ENCODE peak calls at places on chromosomes 4 and X, in five cellular contexts. One of them, this sample, is unnamed.

GRCh38 chr4:7295917-7296660 is 103.8 kb downstream of the SORCS2 start:
- DNase-seq in A549: peak; percentile 18
- DNase-seq in astrocyte: no peak
- DNase-seq in upper lobe of right lung: peak; percentile 75
- DNase-seq in IMR-90: peak; percentile 15
- DNase-seq in this sample: peak; percentile 39

GRCh38 chrX:111648802-111649201 is 32.2 kb upstream of the ALG13 start:
- DNase-seq in upper lobe of right lung: no peak
- DNase-seq in A549: no peak
- DNase-seq in IMR-90: no peak
- DNase-seq in astrocyte: no peak
- DNase-seq in this sample: no peak

GRCh38 chrX:130216312-130216711 is 44.5 kb downstream of the RAB33A start:
- DNase-seq in astrocyte: peak; percentile 2
- DNase-seq in A549: no peak
- DNase-seq in upper lobe of right lung: no peak
- DNase-seq in IMR-90: peak; percentile 8
- DNase-seq in this sample: no peak

GRCh38 chr4:68373513-68373912 is 23.6 kb upstream of the YTHDC1 start:
- DNase-seq in A549: no peak
- DNase-seq in IMR-90: peak; percentile 67
- DNase-seq in upper lobe of right lung: peak; percentile 83
- DNase-seq in astrocyte: peak; percentile 76
- DNase-seq in this sample: peak; percentile 89

GRCh38 chr4:26088433-26088928 is 174.5 kb downstream of the SMIM20 start:
- DNase-seq in A549: no peak
- DNase-seq in upper lobe of right lung: no peak
- DNase-seq in astrocyte: peak; percentile 68
- DNase-seq in IMR-90: peak; percentile 78
- DNase-seq in this sample: peak; percentile 33

GRCh38 chrX:9566150-9566621 is 101.3 kb downstream of the TBL1X start:
- DNase-seq in astrocyte: peak; percentile 88
- DNase-seq in upper lobe of right lung: no peak
- DNase-seq in IMR-90: peak; percentile 91
- DNase-seq in A549: peak; percentile 41
- DNase-seq in this sample: no peak

GRCh38 chr4:4327652-4328121 is 37.6 kb downstream of the ZBTB49 start:
- DNase-seq in astrocyte: no peak
- DNase-seq in A549: peak; percentile 10
- DNase-seq in IMR-90: no peak
- DNase-seq in upper lobe of right lung: peak; percentile 66
- DNase-seq in this sample: peak; percentile 31

GRCh38 chr4:174283507-174284180 is at the start of the genes CEP44 and FBXO8:
- DNase-seq in astrocyte: peak; percentile 74
- DNase-seq in upper lobe of right lung: peak; percentile 85
- DNase-seq in A549: peak; percentile 41
- DNase-seq in IMR-90: peak; percentile 78
- DNase-seq in this sample: peak; percentile 81

GRCh38 chr4:2847297-2847871 is 3.7 kb downstream of the ADD1 start:
- DNase-seq in astrocyte: no peak
- DNase-seq in A549: no peak
- DNase-seq in IMR-90: no peak
- DNase-seq in upper lobe of right lung: no peak
- DNase-seq in this sample: no peak

GRCh38 chr4:2848449-2848848 is 4.8 kb downstream of the ADD1 start:
- DNase-seq in upper lobe of right lung: no peak
- DNase-seq in IMR-90: peak; percentile 28
- DNase-seq in A549: no peak
- DNase-seq in astrocyte: peak; percentile 40
- DNase-seq in this sample: peak; percentile 25

GRCh38 chr4:2843909-2844584 is 403 bp downstream of the ADD1 start:
- DNase-seq in IMR-90: peak; percentile 24
- DNase-seq in A549: no peak
- DNase-seq in astrocyte: no peak
- DNase-seq in upper lobe of right lung: peak; percentile 82
- DNase-seq in this sample: peak; percentile 49

GRCh38 chr4:2843023-2843908 is at the start of gene ADD1:
- DNase-seq in astrocyte: peak; percentile 85
- DNase-seq in upper lobe of right lung: peak; percentile 95
- DNase-seq in A549: peak; percentile 89
- DNase-seq in IMR-90: peak; percentile 91
- DNase-seq in this sample: peak; percentile 94

GRCh38 chr4:2846172-2846571 is 2.5 kb downstream of the ADD1 start:
- DNase-seq in upper lobe of right lung: no peak
- DNase-seq in astrocyte: no peak
- DNase-seq in IMR-90: no peak
- DNase-seq in A549: no peak
- DNase-seq in this sample: no peak
- H3K4me3 ChIP-seq in upper lobe of right lung: no peak overlapping the region
- H3K4me3 ChIP-seq in astrocyte: no peak overlapping the region
- H3K4me3 ChIP-seq in IMR-90: no peak overlapping the region
- H3K4me3 ChIP-seq in A549: no peak overlapping the region
- H3K4me3 ChIP-seq in this sample: no peak overlapping the region

DNA sequence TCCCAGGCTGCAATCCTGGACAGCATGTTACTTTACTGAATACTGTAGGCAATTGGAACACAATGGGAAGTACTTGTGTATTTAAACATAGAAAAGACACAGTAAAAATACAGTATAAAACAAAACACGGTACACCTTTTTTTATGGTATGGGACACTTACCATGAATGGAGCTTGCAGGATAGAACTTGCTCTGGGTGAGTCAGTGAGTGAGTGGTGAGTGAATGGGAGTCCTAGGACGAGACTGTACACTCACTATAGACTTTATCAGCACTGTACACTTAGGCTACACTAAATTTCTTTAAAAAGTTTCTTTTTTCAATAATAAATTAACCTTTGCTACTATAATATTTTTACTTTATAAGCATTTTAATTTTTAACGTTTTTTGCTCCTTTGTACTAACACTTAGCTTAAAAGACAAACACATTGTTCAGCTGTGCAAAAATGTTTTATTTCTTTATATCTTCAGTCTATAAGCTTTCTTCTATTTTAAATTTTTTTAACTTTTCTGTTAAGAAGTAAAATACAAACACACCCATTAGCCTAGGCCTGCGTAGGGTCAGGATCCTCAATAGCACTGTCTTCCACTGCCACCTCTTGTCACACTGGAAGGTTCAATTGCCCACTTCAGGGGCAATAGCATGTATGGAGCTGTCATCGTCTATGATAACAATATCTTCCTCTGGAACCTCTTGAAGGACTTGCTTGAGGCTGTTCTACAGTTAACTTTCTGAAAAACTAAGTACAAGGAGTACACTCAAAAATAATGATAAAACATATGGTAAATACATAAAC is 293.5 kb upstream of the FSTL5 start:
- DNase-seq in IMR-90: no peak
- DNase-seq in astrocyte: no peak
- DNase-seq in A549: no peak
- DNase-seq in upper lobe of right lung: no peak
- DNase-seq in this sample: no peak
- H3K27ac ChIP-seq in IMR-90: no peak overlapping the region
- H3K27ac ChIP-seq in astrocyte: no peak overlapping the region
- H3K27ac ChIP-seq in A549: no peak overlapping the region
- H3K27ac ChIP-seq in upper lobe of right lung: no peak overlapping the region
- H3K27ac ChIP-seq in this sample: no peak overlapping the region

DNA sequence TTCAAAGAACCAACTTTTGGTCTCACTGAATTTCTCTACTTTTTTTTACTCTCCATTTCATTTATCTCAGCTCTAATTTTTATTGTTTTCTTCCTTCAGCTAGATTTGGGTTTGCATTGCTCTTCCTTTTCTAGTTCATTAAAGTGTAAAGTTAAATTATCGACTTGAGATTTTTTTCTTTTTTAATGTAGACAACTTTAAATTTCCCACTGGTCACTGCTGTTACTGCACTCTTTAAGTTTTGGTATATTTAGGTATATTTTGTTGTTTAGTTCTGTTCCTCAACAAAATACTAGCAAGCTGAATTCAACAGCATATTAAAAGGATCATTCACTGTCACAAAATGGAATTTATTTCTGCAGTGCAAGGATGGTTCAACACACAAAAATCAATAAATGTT is 572.0 kb upstream of the DIAPH2 start:
- DNase-seq in IMR-90: no peak
- DNase-seq in A549: no peak
- DNase-seq in upper lobe of right lung: no peak
- DNase-seq in astrocyte: no peak
- DNase-seq in this sample: no peak
- TF ChIP-seq CTCF in IMR-90: no peak
- TF ChIP-seq CTCF in A549: no peak
- TF ChIP-seq CTCF in upper lobe of right lung: no peak
- TF ChIP-seq CTCF in astrocyte: no peak
- TF ChIP-seq CTCF in this sample: no peak

GRCh38 chr4:99661907-99662306 is 4.3 kb upstream of the C4orf54 start:
- DNase-seq in astrocyte: no peak
- DNase-seq in IMR-90: no peak
- DNase-seq in A549: no peak
- DNase-seq in upper lobe of right lung: no peak
- DNase-seq in this sample: no peak
- H3K4me3 ChIP-seq in astrocyte: no peak overlapping the region
- H3K4me3 ChIP-seq in IMR-90: no peak overlapping the region
- H3K4me3 ChIP-seq in A549: no peak overlapping the region
- H3K4me3 ChIP-seq in upper lobe of right lung: no peak overlapping the region
- H3K4me3 ChIP-seq in this sample: no peak overlapping the region

This sample was measured in cardiac muscle cell.